ENCODE peak calls at places on chromosomes 7 and 10, in nine cellular contexts. Z is AG10803; J is activated CD4-positive, alpha-beta T cell treated with anti-CD3 and anti-CD28 coated beads, Interleukin-2, amount 50 U/mL, for 48 hours; N is pons; U is H7; E is GF-D8; O is NCI-H1436; C is T-helper 1 cell; W is neural progenitor cell. F is an unnamed sample.

GRCh38 chr10:43355749-43356371 is 15.6 kb upstream of the FXYD4 start:
- DNase-seq in N (peak), O (no peak), C (no peak), Z (no peak), U (no peak), J (peak), W (no peak), E (no peak), F (peak)

GRCh38 chr7:151999337-152000090 is 26.0 kb upstream of the GALNT11 start:
- DNase-seq in O (no peak), U (no peak), J (no peak), N (no peak), W (no peak), E (no peak), Z (peak), C (no peak), F (no peak)

GRCh38 chr10:98170249-98171117 is 36.0 kb downstream of the R3HCC1L start:
- DNase-seq in E (peak), O (peak), Z (peak), N (peak), J (no peak), C (no peak), U (peak), W (peak), F (peak)

GRCh38 chr7:44046321-44047061 is 2.0 kb downstream of the DBNL start:
- DNase-seq in C (no peak), J (no peak), W (no peak), U (no peak), N (no peak), E (peak), O (no peak), Z (no peak), F (no peak)

GRCh38 chr7:5179756-5180155 is 10.3 kb upstream of the WIPI2 start:
- DNase-seq in E (no peak), N (no peak), O (no peak), C (no peak), J (no peak), Z (no peak), W (no peak), U (no peak), F (no peak)

GRCh38 chr7:83640731-83641533 is 8.0 kb downstream of the SEMA3E start:
- DNase-seq in E (no peak), J (no peak), Z (no peak), W (no peak), N (no peak), C (no peak), O (no peak), U (peak), F (no peak)

GRCh38 chr10:97682042-97682441 is 5.0 kb downstream of the AVPI1 start:
- DNase-seq in N (no peak), E (no peak), Z (no peak), W (no peak), C (no peak), O (no peak), U (peak), J (no peak), F (peak)

GRCh38 chr7:12004547-12004946 is 172.5 kb upstream of the THSD7A start:
- DNase-seq in O (no peak), J (no peak), C (no peak), Z (no peak), N (no peak), W (peak), E (no peak), U (no peak), F (no peak)

GRCh38 chr10:125334545-125334944 is 174.2 kb upstream of the CTBP2 start:
- DNase-seq in E (no peak), Z (no peak), J (no peak), U (no peak), O (no peak), W (no peak), N (no peak), C (no peak), F (no peak)

GRCh38 chr7:116258734-116259133 is 48.4 kb downstream of the TES start:
- DNase-seq in O (peak), E (no peak), U (peak), J (no peak), C (peak), W (peak), N (peak), Z (peak), F (peak)

GRCh38 chr7:977326-978048 is 2.1 kb upstream of the COX19 start:
- DNase-seq in U (no peak), N (peak), W (peak), J (no peak), O (peak), Z (no peak), E (no peak), C (no peak), F (peak)

GRCh38 chr10:97267671-97268070 is 24.8 kb downstream of the ARHGAP19 start:
- DNase-seq in U (no peak), O (no peak), Z (no peak), J (no peak), C (no peak), E (no peak), N (no peak), W (no peak), F (no peak)

GRCh38 chr7:23645822-23646221 is 34.2 kb upstream of the FAM221A start:
- DNase-seq in O (no peak), C (no peak), U (peak), Z (no peak), E (no peak), W (no peak), N (no peak), J (no peak), F (no peak)

GRCh38 chr7:22094413-22095304 is 149.0 kb upstream of the CDCA7L start:
- DNase-seq in W (no peak), N (no peak), O (peak), E (no peak), J (no peak), Z (peak), C (no peak), U (no peak), F (peak)

GRCh38 chr7:157715071-157715937 is 378.5 kb downstream of the DNAJB6 start:
- DNase-seq in O (no peak), J (no peak), N (no peak), E (no peak), U (peak), C (no peak), Z (no peak), W (no peak), F (no peak)

GRCh38 chr10:103757531-103758293 is 97.7 kb downstream of the SH3PXD2A start:
- DNase-seq in U (peak), O (no peak), J (peak), N (no peak), C (no peak), E (peak), Z (peak), W (no peak), F (no peak)

GRCh38 chr7:68224041-68224534 is 1227.5 kb downstream of the TYW1 start:
- DNase-seq in J (no peak), Z (no peak), N (peak), C (no peak), U (no peak), W (no peak), E (no peak), O (peak), F (peak)

GRCh38 chr10:126062132-126063032 is 166.0 kb downstream of the FANK1 start:
- DNase-seq in U (no peak), Z (peak), W (no peak), J (no peak), E (no peak), N (peak), C (no peak), O (no peak), F (peak)

GRCh38 chr7:157276091-157276561 is 60.7 kb upstream of the DNAJB6 start:
- DNase-seq in Z (no peak), E (no peak), O (no peak), C (no peak), N (no peak), U (peak), W (no peak), J (no peak), F (no peak)

GRCh38 chr7:93720106-93720505 is 145.6 kb upstream of the CALCR start:
- DNase-seq in J (no peak), Z (no peak), U (no peak), W (no peak), E (no peak), O (no peak), C (no peak), N (no peak), F (no peak)

GRCh38 chr10:78255796-78256638 is 222.4 kb downstream of the RPS24 start:
- DNase-seq in U (no peak), N (no peak), O (no peak), J (no peak), C (no peak), Z (peak), E (peak), W (no peak), F (peak)

GRCh38 chr10:5564537-5565204 is 39.9 kb downstream of the CALML3 start:
- DNase-seq in E (no peak), U (peak), C (no peak), W (no peak), J (no peak), Z (no peak), O (no peak), N (no peak), F (no peak)

GRCh38 chr7:34869016-34869415 is 168.3 kb downstream of the DPY19L1 start:
- DNase-seq in N (peak), J (no peak), E (no peak), C (no peak), O (no peak), U (no peak), Z (no peak), W (no peak), F (no peak)

GRCh38 chr7:26102176-26102575 is 49.8 kb upstream of the NFE2L3 start:
- DNase-seq in N (no peak), O (no peak), Z (no peak), J (no peak), U (no peak), E (no peak), W (peak), C (no peak), F (no peak)

GRCh38 chr10:80158598-80159127 is 26.1 kb downstream of the PLAC9 start:
- DNase-seq in N (peak), E (peak), Z (peak), O (no peak), U (no peak), W (no peak), J (no peak), C (no peak), F (peak)

GRCh38 chr7:96236198-96237039 is 85.5 kb downstream of the SLC25A13 start:
- DNase-seq in U (no peak), C (no peak), W (no peak), J (no peak), N (no peak), Z (peak), E (no peak), O (no peak), F (no peak)

GRCh38 chr7:55273186-55273980 is 91.8 kb upstream of the LANCL2 start:
- DNase-seq in J (no peak), Z (no peak), W (no peak), U (peak), E (no peak), O (no peak), N (no peak), C (no peak), F (no peak)

GRCh38 chr10:7354330-7355047 is 56.3 kb downstream of the SFMBT2 start:
- DNase-seq in N (no peak), W (no peak), J (no peak), U (no peak), C (no peak), E (no peak), Z (no peak), O (no peak), F (peak)

GRCh38 chr7:129143724-129144094 is 798 bp upstream of the TSPAN33 start:
- DNase-seq in W (peak), J (no peak), U (no peak), E (no peak), N (no peak), C (no peak), Z (no peak), O (no peak), F (no peak)

GRCh38 chr10:114874827-114875541 is 53.4 kb downstream of the FHIP2A start:
- DNase-seq in O (peak), J (no peak), E (peak), N (peak), U (peak), W (peak), Z (peak), C (no peak), F (no peak)

F was measured in HT-29.